ENCODE peak calls at places on chromosomes 2 and 18, in six cellular contexts. U, P, K, D, X and R are unnamed samples. For H3K36me3 and H3K4me1, the result is how much of the 10 kb centered on the place peaks cover.

GRCh38 chr2:237665713-237666143 is 38.3 kb downstream of the LRRFIP1 start:
- DNase-seq in U (no peak), P (no peak), K (no peak), D (peak), X (no peak), R (peak)

GRCh38 chr2:71807969-71808451 is 339.7 kb downstream of the CYP26B1 start:
- DNase-seq in U (no peak), P (no peak), K (no peak), D (no peak), X (peak), R (no peak)

GRCh38 chr2:177908182-177908581 is 164.4 kb downstream of the PDE11A start:
- DNase-seq in U (no peak), P (no peak), K (no peak), D (no peak), X (no peak), R (no peak)

GRCh38 chr18:74456409-74457042 is 582 bp downstream of the DIPK1C start:
- DNase-seq in U (no peak), P (no peak), K (no peak), D (no peak), X (no peak), R (no peak)

GRCh38 chr2:88897718-88898117 is 206.2 kb downstream of the RPIA start:
- DNase-seq in U (no peak), P (no peak), K (no peak), D (no peak), X (no peak), R (no peak)

GRCh38 chr2:202091476-202091875 is 18.4 kb downstream of the KIAA2012 start:
- DNase-seq in U (no peak), P (peak), K (no peak), D (no peak), X (no peak), R (no peak)

GRCh38 chr2:126269911-126270310 is 386.0 kb upstream of the GYPC start:
- DNase-seq in U (no peak), P (no peak), K (no peak), D (no peak), X (no peak), R (no peak)

GRCh38 chr2:37664190-37664751 is 7.2 kb downstream of the CDC42EP3 start:
- DNase-seq in U (no peak), P (no peak), K (no peak), D (no peak), X (no peak), R (no peak)

GRCh38 chr2:69119104-69119503 is 106.1 kb downstream of the ANTXR1 start:
- DNase-seq in U (no peak), P (no peak), K (no peak), D (no peak), X (no peak), R (no peak)

GRCh38 chr18:3062798-3063563 is 50.0 kb upstream of the LPIN2 start:
- DNase-seq in U (peak), P (peak), K (peak), D (peak), X (peak), R (peak)

GRCh38 chr2:229474125-229474524 is 203.0 kb upstream of the PID1 start:
- DNase-seq in U (no peak), P (no peak), K (no peak), D (no peak), X (no peak), R (no peak)

GRCh38 chr2:74507926-74508520 is 528 bp upstream of the PCGF1 start:
- DNase-seq in U (peak), P (peak), K (peak), D (no peak), X (no peak), R (no peak)

GRCh38 chr18:36702398-36703010 is 126.3 kb downstream of the TPGS2 start:
- DNase-seq in U (no peak), P (no peak), K (no peak), D (no peak), X (no peak), R (no peak)

GRCh38 chr2:65227035-65227470 is 578 bp upstream of the ACTR2 start:
- DNase-seq in U (no peak), P (no peak), K (no peak), D (peak), X (no peak), R (peak)

GRCh38 chr2:67867735-67868134 is 195.1 kb downstream of the C1D start:
- DNase-seq in U (no peak), P (no peak), K (no peak), D (no peak), X (no peak), R (no peak)

GRCh38 chr18:45255142-45255890 is 360.0 kb upstream of the SLC14A2 start:
- DNase-seq in U (no peak), P (peak), K (no peak), D (no peak), X (no peak), R (no peak)

GRCh38 chr18:4017479-4017878 is 437.6 kb downstream of the DLGAP1 start:
- DNase-seq in U (peak), P (no peak), K (no peak), D (peak), X (no peak), R (peak)

GRCh38 chr2:207514451-207514850 is 15.3 kb upstream of the CREB1 start:
- DNase-seq in U (no peak), P (no peak), K (no peak), D (no peak), X (no peak), R (no peak)

GRCh38 chr2:219060821-219061791 is at the start of gene IHH:
- DNase-seq in U (no peak), P (no peak), K (peak), D (no peak), X (peak), R (no peak)

GRCh38 chr2:219057709-219058540 is 2.8 kb downstream of the IHH start:
- DNase-seq in U (peak), P (peak), K (peak), D (peak), X (peak), R (peak)

GRCh38 chr2:219058541-219059374 is 2.0 kb downstream of the IHH start:
- DNase-seq in U (peak), P (no peak), K (peak), D (no peak), X (peak), R (no peak)

GRCh38 chr2:219059375-219059724 is 1.4 kb downstream of the IHH start:
- DNase-seq in U (no peak), P (no peak), K (no peak), D (no peak), X (no peak), R (no peak)

DNA sequence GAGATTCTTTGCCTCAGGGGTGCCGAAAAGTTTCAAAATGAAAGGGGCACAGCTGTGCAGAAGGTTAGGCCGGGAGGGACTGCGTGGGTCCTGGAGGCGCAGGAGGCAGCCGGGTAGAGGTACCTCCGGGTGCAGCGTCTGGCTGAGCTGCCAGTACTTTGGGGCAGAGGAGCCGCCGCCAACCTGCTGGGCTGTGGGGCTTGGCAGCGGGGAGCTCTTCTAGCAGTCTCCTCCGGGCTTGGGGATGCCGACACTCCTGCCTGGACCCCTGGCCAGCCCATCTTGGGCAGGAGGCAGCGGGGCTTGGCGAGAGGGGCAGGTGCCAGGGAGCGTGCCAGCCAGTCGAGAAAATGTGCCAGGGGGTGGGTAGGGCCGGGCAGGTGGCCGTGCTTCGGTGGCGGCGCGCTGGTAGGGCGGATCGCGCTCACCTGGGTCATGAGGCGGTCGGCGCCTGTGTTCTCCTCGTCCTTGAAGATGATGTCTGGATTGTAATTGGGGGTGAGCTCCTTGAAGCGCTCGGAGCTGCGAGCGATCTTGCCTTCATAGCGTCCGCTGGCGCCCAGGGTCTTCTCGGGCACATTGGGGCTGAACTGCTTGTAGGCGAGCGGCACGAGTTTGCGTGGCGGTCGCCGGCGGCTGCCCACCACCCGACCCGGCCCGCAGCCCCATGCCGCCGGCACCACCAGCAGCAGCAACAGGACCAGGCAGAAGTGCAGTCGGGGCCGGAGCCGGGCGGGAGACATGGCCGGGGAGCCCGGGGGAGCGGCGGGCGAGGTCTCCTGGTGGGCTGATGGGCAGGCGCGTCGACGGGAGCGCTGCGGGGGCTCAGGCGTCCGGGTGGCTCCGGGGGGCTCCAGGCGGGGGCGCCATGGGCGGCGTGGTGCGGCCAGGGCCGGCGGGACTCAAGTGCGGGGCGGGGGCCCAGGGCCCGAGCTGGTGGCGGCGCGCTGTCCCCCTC is 717 bp downstream of the IHH start:
- DNase-seq in U (no peak), P (no peak), K (peak), D (no peak), X (peak), R (no peak)
- H3K4me3 ChIP-seq in U (no peak), P (peak), K (peak), D (no peak), X (peak), R (no peak)

GRCh38 chr2:232547991-232548390 is 2.4 kb downstream of the TIGD1 start:
- DNase-seq in U (no peak), P (no peak), K (no peak), D (no peak), X (no peak), R (no peak)
- H3K36me3 ChIP-seq in U (under half), P (under half), K (under half), D (under half), X (under half), R (under half)

GRCh38 chr18:13380671-13381070 is 162.1 kb downstream of the LDLRAD4 start:
- DNase-seq in U (no peak), P (no peak), K (no peak), D (no peak), X (no peak), R (peak)
- H3K4me1 ChIP-seq in U (under half), P (under half), K (under half), D (under half), X (under half), R (under half)

GRCh38 chr2:51638811-51639210 is 606.9 kb upstream of the NRXN1 start:
- DNase-seq in U (no peak), P (no peak), K (no peak), D (no peak), X (no peak), R (peak)

GRCh38 chr2:51628953-51629352 is 597.0 kb upstream of the NRXN1 start:
- DNase-seq in U (no peak), P (no peak), K (no peak), D (no peak), X (no peak), R (no peak)

GRCh38 chr2:51633073-51633472 is 601.1 kb upstream of the NRXN1 start:
- DNase-seq in U (no peak), P (no peak), K (no peak), D (no peak), X (no peak), R (no peak)
- H3K4me3 ChIP-seq in U (no peak), P (no peak), K (no peak), D (no peak), X (no peak), R (no peak)

GRCh38 chr2:84491256-84491655 is 25.0 kb upstream of the DNAH6 start:
- DNase-seq in U (no peak), P (no peak), K (no peak), D (no peak), X (no peak), R (no peak)
- H3K36me3 ChIP-seq in U (under half), P (under half), K (under half), D (under half), X (under half), R (under half)

DNA sequence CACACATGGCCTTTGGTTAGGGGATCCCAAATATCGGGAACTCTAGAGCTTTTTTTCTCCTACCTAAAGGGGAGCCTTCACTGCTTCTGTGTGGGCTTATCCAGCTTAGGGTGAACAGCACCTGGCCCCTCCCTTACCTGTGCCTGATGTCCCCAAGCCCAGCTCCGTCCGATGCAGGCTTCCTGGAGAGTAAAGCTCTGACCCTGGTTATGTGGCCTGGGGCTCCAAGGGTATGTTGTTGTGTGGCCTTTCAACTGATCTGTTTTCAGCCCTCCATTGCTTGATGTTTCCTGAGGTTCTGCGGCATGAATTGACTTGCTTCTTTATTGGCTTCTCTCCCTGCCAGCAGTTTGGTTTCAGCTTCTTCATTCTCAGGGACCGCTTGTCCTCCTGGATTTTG is 66.0 kb downstream of the RAB31 start:
- DNase-seq in U (no peak), P (no peak), K (no peak), D (no peak), X (no peak), R (no peak)
- H3K4me1 ChIP-seq in U (under half), P (under half), K (under half), D (under half), X (under half), R (under half)

DNA sequence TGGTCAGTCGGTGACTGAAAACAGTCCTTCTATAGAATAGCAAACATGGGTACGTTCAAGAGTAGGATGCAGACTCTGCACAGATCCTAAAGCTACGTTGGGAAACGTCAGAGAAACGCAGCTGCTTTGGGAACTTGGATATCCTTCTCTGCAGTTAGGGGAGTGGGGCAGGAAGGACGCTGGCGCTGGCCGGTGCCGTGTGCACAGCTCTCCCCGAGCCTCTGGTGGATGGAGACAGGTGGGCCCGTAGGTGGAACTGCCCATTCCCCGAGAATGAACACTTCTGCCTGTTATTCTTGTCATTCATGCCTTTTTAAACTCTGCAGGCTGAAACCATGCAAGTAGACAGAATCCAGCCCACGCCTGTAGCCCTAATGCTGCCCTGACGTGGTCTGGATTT is 91.7 kb upstream of the MBOAT2 start:
- DNase-seq in U (no peak), P (no peak), K (no peak), D (no peak), X (no peak), R (no peak)
- H3K4me3 ChIP-seq in U (no peak), P (no peak), K (no peak), D (no peak), X (no peak), R (no peak)

GRCh38 chr2:179177694-179178093 is 86.9 kb downstream of the SESTD1 start:
- DNase-seq in U (no peak), P (no peak), K (no peak), D (no peak), X (no peak), R (peak)
- H3K36me3 ChIP-seq in U (under half), P (under half), K (under half), D (under half), X (under half), R (under half)